ENCODE peak calls at places on chromosomes 13 and 19, in five cellular contexts. One of them, this sample, is unnamed.

GRCh38 chr13:26502826-26503225 is 54.7 kb upstream of the WASF3 start:
- ATAC-seq in upper lobe of left lung: peak; percentile 81
- ATAC-seq in K562: no peak
- ATAC-seq in GM12878: peak; percentile 29
- ATAC-seq in HepG2: peak; percentile 50
- ATAC-seq in this sample: peak; percentile 77

GRCh38 chr19:35476149-35476548 is 14.1 kb downstream of the KRTDAP start:
- ATAC-seq in K562: peak; percentile 83
- ATAC-seq in HepG2: no peak
- ATAC-seq in upper lobe of left lung: no peak
- ATAC-seq in GM12878: no peak
- ATAC-seq in this sample: no peak

GRCh38 chr13:40460116-40460515 is 206.3 kb downstream of the FOXO1 start:
- ATAC-seq in upper lobe of left lung: no peak
- ATAC-seq in GM12878: no peak
- ATAC-seq in K562: no peak
- ATAC-seq in HepG2: no peak
- ATAC-seq in this sample: no peak

GRCh38 chr19:4449022-4449825 is 8.4 kb downstream of the UBXN6 start:
- ATAC-seq in GM12878: no peak
- ATAC-seq in K562: no peak
- ATAC-seq in upper lobe of left lung: no peak
- ATAC-seq in HepG2: peak; percentile 15
- ATAC-seq in this sample: peak; percentile 82

GRCh38 chr13:75481176-75482069 is 546 bp downstream of the TBC1D4 start:
- ATAC-seq in HepG2: peak; percentile 67
- ATAC-seq in upper lobe of left lung: peak; percentile 66
- ATAC-seq in K562: peak; percentile 54
- ATAC-seq in GM12878: peak; percentile 54
- ATAC-seq in this sample: peak; percentile 28

GRCh38 chr13:95002968-95003813 is 290.8 kb upstream of the SOX21 start:
- ATAC-seq in upper lobe of left lung: peak; percentile 56
- ATAC-seq in HepG2: no peak
- ATAC-seq in GM12878: no peak
- ATAC-seq in K562: no peak
- ATAC-seq in this sample: no peak

GRCh38 chr13:31706105-31706504 is 33.2 kb upstream of the RXFP2 start:
- ATAC-seq in K562: no peak
- ATAC-seq in HepG2: no peak
- ATAC-seq in upper lobe of left lung: no peak
- ATAC-seq in GM12878: no peak
- ATAC-seq in this sample: no peak

GRCh38 chr19:37803250-37803854 is 24.0 kb upstream of the ZNF573 start:
- ATAC-seq in GM12878: no peak
- ATAC-seq in HepG2: no peak
- ATAC-seq in K562: no peak
- ATAC-seq in upper lobe of left lung: no peak
- ATAC-seq in this sample: no peak

GRCh38 chr19:47152632-47153031 is 22.0 kb downstream of the SAE1 start:
- ATAC-seq in HepG2: no peak
- ATAC-seq in upper lobe of left lung: no peak
- ATAC-seq in K562: no peak
- ATAC-seq in GM12878: no peak
- ATAC-seq in this sample: peak; percentile 51

GRCh38 chr19:48169585-48169973 is 565 bp downstream of the LIG1 start:
- ATAC-seq in K562: peak; percentile 55
- ATAC-seq in GM12878: peak; percentile 56
- ATAC-seq in upper lobe of left lung: peak; percentile 82
- ATAC-seq in HepG2: peak; percentile 6
- ATAC-seq in this sample: peak; percentile 4

GRCh38 chr19:48171584-48172170 is 1.2 kb downstream of the ZSWIM9 start:
- ATAC-seq in GM12878: no peak
- ATAC-seq in K562: no peak
- ATAC-seq in HepG2: no peak
- ATAC-seq in upper lobe of left lung: no peak
- ATAC-seq in this sample: no peak

GRCh38 chr19:48168689-48169088 is 1.5 kb downstream of the LIG1 start:
- ATAC-seq in upper lobe of left lung: no peak
- ATAC-seq in GM12878: no peak
- ATAC-seq in K562: no peak
- ATAC-seq in HepG2: no peak
- ATAC-seq in this sample: no peak

GRCh38 chr19:48169974-48170803 is at the start of the genes LIG1 and ZSWIM9:
- ATAC-seq in K562: peak; percentile 98
- ATAC-seq in upper lobe of left lung: peak; percentile 98
- ATAC-seq in HepG2: peak; percentile 93
- ATAC-seq in GM12878: peak; percentile 97
- ATAC-seq in this sample: peak; percentile 96

DNA sequence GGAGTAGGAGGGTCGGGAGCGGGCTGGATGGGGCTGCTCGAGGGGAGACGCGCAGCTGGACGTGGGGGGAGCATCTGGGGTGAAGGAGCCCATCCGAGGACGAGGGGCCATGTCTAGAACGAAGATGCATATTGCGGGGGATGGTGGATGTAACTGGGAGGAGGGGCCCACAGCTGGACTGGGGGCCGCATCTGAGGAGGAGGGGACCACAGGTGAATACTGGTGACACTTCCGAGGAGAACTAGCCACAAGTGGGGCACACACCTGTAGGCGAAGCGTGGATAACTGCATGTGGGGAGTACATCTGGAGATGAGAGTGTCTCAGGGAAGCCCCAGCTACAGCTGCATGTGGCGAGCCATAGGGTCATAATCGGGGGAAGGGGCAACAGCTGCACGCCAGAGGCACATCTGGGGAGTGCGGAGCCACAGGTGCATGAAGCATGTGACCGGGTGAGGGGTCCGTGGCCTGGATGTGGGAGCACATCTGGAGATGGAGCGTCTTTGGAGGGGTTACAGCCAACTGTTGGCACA is 402 bp downstream of the ZSWIM9 start:
- ATAC-seq in GM12878: peak; percentile 25
- ATAC-seq in HepG2: peak; percentile 18
- ATAC-seq in upper lobe of left lung: no peak
- ATAC-seq in K562: no peak
- ATAC-seq in this sample: no peak
- H3K27ac ChIP-seq in GM12878: peak overlapping the region; percentile 99
- H3K27ac ChIP-seq in HepG2: peak overlapping the region; percentile 99
- H3K27ac ChIP-seq in upper lobe of left lung: peak overlapping the region; percentile 86
- H3K27ac ChIP-seq in K562: peak overlapping the region; percentile 42
- H3K27ac ChIP-seq in this sample: peak overlapping the region; percentile 93

GRCh38 chr13:73465629-73465974 is 406.8 kb downstream of the KLF5 start:
- ATAC-seq in GM12878: no peak
- ATAC-seq in K562: peak; percentile 88
- ATAC-seq in upper lobe of left lung: no peak
- ATAC-seq in HepG2: no peak
- ATAC-seq in this sample: no peak

GRCh38 chr13:73462241-73462640 is 403.4 kb downstream of the KLF5 start:
- ATAC-seq in K562: no peak
- ATAC-seq in upper lobe of left lung: no peak
- ATAC-seq in GM12878: no peak
- ATAC-seq in HepG2: no peak
- ATAC-seq in this sample: no peak

GRCh38 chr13:73466561-73466960 is 407.8 kb downstream of the KLF5 start:
- ATAC-seq in HepG2: no peak
- ATAC-seq in K562: no peak
- ATAC-seq in upper lobe of left lung: no peak
- ATAC-seq in GM12878: no peak
- ATAC-seq in this sample: no peak

GRCh38 chr13:73467103-73467502 is 408.3 kb downstream of the KLF5 start:
- ATAC-seq in HepG2: no peak
- ATAC-seq in K562: no peak
- ATAC-seq in upper lobe of left lung: no peak
- ATAC-seq in GM12878: no peak
- ATAC-seq in this sample: no peak

GRCh38 chr13:73464758-73465628 is 406.2 kb downstream of the KLF5 start:
- ATAC-seq in upper lobe of left lung: no peak
- ATAC-seq in GM12878: no peak
- ATAC-seq in HepG2: no peak
- ATAC-seq in K562: peak; percentile 89
- ATAC-seq in this sample: no peak
- TF ChIP-seq EP300 in upper lobe of left lung: no peak
- TF ChIP-seq EP300 in GM12878: no peak
- TF ChIP-seq EP300 in HepG2: no peak
- TF ChIP-seq EP300 in K562: peak; percentile 69
- TF ChIP-seq EP300 in this sample: no peak

GRCh38 chr13:44142540-44142867 is 231.1 kb upstream of the SERP2 start:
- ATAC-seq in upper lobe of left lung: no peak
- ATAC-seq in HepG2: peak; percentile 3
- ATAC-seq in GM12878: no peak
- ATAC-seq in K562: no peak
- ATAC-seq in this sample: peak; percentile 1

GRCh38 chr13:44141213-44141724 is 232.4 kb upstream of the SERP2 start:
- ATAC-seq in HepG2: no peak
- ATAC-seq in upper lobe of left lung: no peak
- ATAC-seq in K562: no peak
- ATAC-seq in GM12878: no peak
- ATAC-seq in this sample: no peak

GRCh38 chr13:44142911-44143665 is 230.5 kb upstream of the SERP2 start:
- ATAC-seq in K562: peak; percentile 7
- ATAC-seq in upper lobe of left lung: no peak
- ATAC-seq in GM12878: no peak
- ATAC-seq in HepG2: no peak
- ATAC-seq in this sample: no peak

GRCh38 chr13:44140146-44140545 is 233.5 kb upstream of the SERP2 start:
- ATAC-seq in upper lobe of left lung: no peak
- ATAC-seq in K562: no peak
- ATAC-seq in HepG2: no peak
- ATAC-seq in GM12878: no peak
- ATAC-seq in this sample: no peak

DNA sequence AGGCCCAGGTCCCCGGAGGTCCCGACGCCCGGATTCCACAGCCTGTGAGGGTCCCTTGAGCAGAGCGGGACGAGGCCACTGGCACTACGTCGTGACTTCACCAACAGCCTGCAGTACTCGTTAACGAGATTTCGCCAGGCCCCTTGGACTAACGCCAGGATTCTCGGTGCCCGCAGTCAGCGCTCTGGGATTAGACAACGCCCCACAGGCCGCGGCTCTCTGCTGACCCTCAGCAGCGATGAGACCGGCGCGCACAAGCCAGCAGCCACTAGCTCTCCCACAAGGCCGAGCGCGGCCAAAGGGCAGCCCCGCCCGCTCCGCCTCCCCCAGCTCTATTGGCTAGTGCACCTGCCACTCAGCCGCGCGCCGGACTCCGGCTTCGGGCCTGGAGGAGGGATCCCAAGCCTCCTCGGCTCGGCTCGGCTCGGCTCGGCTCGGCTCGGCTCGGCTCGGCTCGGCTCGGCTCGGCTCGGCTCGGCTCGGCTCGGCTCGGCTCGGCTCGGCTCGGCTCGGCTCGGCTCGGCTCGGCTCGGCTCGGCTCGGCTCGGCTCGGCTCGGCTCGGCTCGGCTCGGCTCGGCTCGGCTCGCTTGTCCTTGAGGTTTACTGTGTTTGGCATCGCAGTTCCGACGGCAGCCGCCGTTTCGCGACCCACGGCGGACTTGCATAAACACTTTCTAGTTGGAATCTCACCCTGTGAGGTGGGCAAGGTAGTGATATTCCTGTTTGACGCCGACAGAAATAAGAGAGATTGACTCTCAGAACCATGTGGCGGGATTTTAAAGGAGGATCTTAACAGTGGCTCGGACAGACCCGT is 231.7 kb upstream of the SERP2 start:
- ATAC-seq in GM12878: peak; percentile 100
- ATAC-seq in HepG2: peak; percentile 100
- ATAC-seq in upper lobe of left lung: peak; percentile 100
- ATAC-seq in K562: peak; percentile 100
- ATAC-seq in this sample: peak; percentile 100
- TF ChIP-seq POLR2AphosphoS5 in GM12878: peak; percentile 78
- TF ChIP-seq POLR2AphosphoS5 in HepG2: peak; percentile 91
- TF ChIP-seq POLR2AphosphoS5 in upper lobe of left lung: peak; percentile 88
- TF ChIP-seq POLR2AphosphoS5 in K562: no peak
- TF ChIP-seq POLR2AphosphoS5 in this sample: peak; percentile 96

GRCh38 chr19:14149509-14149994 is 13.2 kb upstream of the ASF1B start:
- ATAC-seq in K562: no peak
- ATAC-seq in HepG2: no peak
- ATAC-seq in GM12878: no peak
- ATAC-seq in upper lobe of left lung: peak; percentile 56
- ATAC-seq in this sample: peak; percentile 68
- H3K27ac ChIP-seq in K562: no peak overlapping the region
- H3K27ac ChIP-seq in HepG2: no peak overlapping the region
- H3K27ac ChIP-seq in GM12878: no peak overlapping the region
- H3K27ac ChIP-seq in upper lobe of left lung: peak overlapping the region; percentile 74
- H3K27ac ChIP-seq in this sample: peak overlapping the region; percentile 76

DNA sequence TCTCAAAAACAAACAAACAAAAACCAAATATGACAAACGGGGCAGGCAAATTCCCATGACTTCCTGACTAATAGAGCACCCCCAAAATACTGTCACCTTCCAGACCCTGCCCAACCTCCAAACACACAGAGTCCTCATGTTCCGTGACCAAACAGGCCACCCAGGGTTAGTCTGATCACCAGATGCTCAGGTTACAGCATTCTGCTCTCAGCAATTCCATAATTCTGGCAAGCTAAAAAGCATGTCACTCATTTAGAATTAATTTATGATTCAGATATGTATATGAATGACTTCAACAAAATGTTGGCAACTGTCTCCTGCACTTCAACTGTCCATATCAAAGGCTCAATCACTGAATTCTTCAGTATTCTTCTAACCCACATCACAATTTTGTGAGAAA is 52.4 kb downstream of the ZIC5 start:
- ATAC-seq in GM12878: no peak
- ATAC-seq in HepG2: no peak
- ATAC-seq in K562: no peak
- ATAC-seq in upper lobe of left lung: no peak
- ATAC-seq in this sample: no peak
- TF ChIP-seq EP300 in GM12878: no peak
- TF ChIP-seq EP300 in HepG2: no peak
- TF ChIP-seq EP300 in K562: no peak
- TF ChIP-seq EP300 in upper lobe of left lung: no peak
- TF ChIP-seq EP300 in this sample: no peak

DNA sequence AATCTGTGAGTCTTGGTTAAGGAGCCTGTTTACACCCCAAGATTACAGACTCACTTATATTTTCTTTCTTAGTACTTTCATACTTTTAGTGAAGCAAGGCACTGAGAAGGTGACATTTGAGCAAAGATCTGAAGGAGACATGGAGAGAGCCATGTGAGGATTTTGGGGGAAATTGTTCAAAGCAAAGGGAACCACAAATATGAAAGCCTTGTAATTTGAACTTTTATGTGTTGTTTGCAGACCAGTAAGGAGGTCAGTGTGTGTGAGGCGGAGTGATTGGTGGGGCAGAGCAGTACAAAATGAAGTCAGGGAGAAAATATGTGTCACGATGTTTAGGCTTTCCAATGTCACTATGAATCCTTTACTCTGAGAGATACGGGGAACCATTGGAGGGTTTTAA is 140.7 kb upstream of the KLF12 start:
- ATAC-seq in GM12878: no peak
- ATAC-seq in upper lobe of left lung: no peak
- ATAC-seq in HepG2: no peak
- ATAC-seq in K562: no peak
- ATAC-seq in this sample: no peak
- TF ChIP-seq POLR2AphosphoS5 in GM12878: no peak
- TF ChIP-seq POLR2AphosphoS5 in upper lobe of left lung: no peak
- TF ChIP-seq POLR2AphosphoS5 in HepG2: no peak
- TF ChIP-seq POLR2AphosphoS5 in K562: no peak
- TF ChIP-seq POLR2AphosphoS5 in this sample: no peak